ENCODE peak calls at places on chromosomes 13 and 19, in four cellular contexts. One of them, this sample, is unnamed.

GRCh38 chr19:1105873-1106840 is 2.4 kb downstream of the GPX4 start:
- DNase-seq in transverse colon: no peak
- DNase-seq in IMR-90: no peak
- DNase-seq in sigmoid colon: no peak
- DNase-seq in this sample: no peak

GRCh38 chr13:27853871-27854270 is 61.6 kb downstream of the GSX1 start:
- DNase-seq in IMR-90: no peak
- DNase-seq in sigmoid colon: no peak
- DNase-seq in transverse colon: no peak
- DNase-seq in this sample: no peak

GRCh38 chr19:39916236-39916635 is 18.2 kb downstream of the FCGBP start:
- DNase-seq in transverse colon: no peak
- DNase-seq in IMR-90: no peak
- DNase-seq in sigmoid colon: no peak
- DNase-seq in this sample: no peak

GRCh38 chr13:50449465-50449864 is 394.0 kb downstream of the DLEU7 start:
- DNase-seq in IMR-90: no peak
- DNase-seq in sigmoid colon: no peak
- DNase-seq in transverse colon: no peak
- DNase-seq in this sample: no peak

GRCh38 chr13:37067874-37068273 is 8.4 kb upstream of the SUPT20H start:
- DNase-seq in transverse colon: no peak
- DNase-seq in sigmoid colon: no peak
- DNase-seq in IMR-90: no peak
- DNase-seq in this sample: no peak

GRCh38 chr19:30318936-30319335 is 53.2 kb upstream of the ZNF536 start:
- DNase-seq in sigmoid colon: no peak
- DNase-seq in transverse colon: no peak
- DNase-seq in IMR-90: no peak
- DNase-seq in this sample: no peak

GRCh38 chr13:90968510-90968909 is 379.0 kb upstream of the MIR17HG start:
- DNase-seq in IMR-90: no peak
- DNase-seq in transverse colon: no peak
- DNase-seq in sigmoid colon: no peak
- DNase-seq in this sample: peak

GRCh38 chr19:45765365-45766292 is 3.4 kb downstream of the SIX5 start:
- DNase-seq in IMR-90: no peak
- DNase-seq in sigmoid colon: peak
- DNase-seq in transverse colon: no peak
- DNase-seq in this sample: no peak

GRCh38 chr13:39942901-39943273 is 287.4 kb downstream of the COG6 start:
- DNase-seq in IMR-90: peak
- DNase-seq in transverse colon: peak
- DNase-seq in sigmoid colon: peak
- DNase-seq in this sample: peak

GRCh38 chr19:48965806-48966540 is 864 bp downstream of the FTL start:
- DNase-seq in transverse colon: peak
- DNase-seq in sigmoid colon: peak
- DNase-seq in IMR-90: peak
- DNase-seq in this sample: peak

GRCh38 chr19:39407644-39408391 is 1.2 kb downstream of the ZFP36 start:
- DNase-seq in IMR-90: no peak
- DNase-seq in transverse colon: peak
- DNase-seq in sigmoid colon: peak
- DNase-seq in this sample: no peak

GRCh38 chr19:15331419-15332310 is 674 bp downstream of the BRD4 start:
- DNase-seq in IMR-90: no peak
- DNase-seq in transverse colon: peak
- DNase-seq in sigmoid colon: peak
- DNase-seq in this sample: peak

GRCh38 chr19:53867225-53868090 is at the start of gene MYADM:
- DNase-seq in sigmoid colon: peak
- DNase-seq in IMR-90: peak
- DNase-seq in transverse colon: peak
- DNase-seq in this sample: peak

GRCh38 chr19:11587302-11587972 is 9.8 kb upstream of the ZNF627 start:
- DNase-seq in sigmoid colon: peak
- DNase-seq in IMR-90: peak
- DNase-seq in transverse colon: peak
- DNase-seq in this sample: peak

GRCh38 chr19:45047188-45047797 is 8.4 kb downstream of the CLASRP start:
- DNase-seq in transverse colon: no peak
- DNase-seq in IMR-90: no peak
- DNase-seq in sigmoid colon: no peak
- DNase-seq in this sample: no peak

GRCh38 chr13:100588350-100589177 is at the start of gene GGACT:
- DNase-seq in sigmoid colon: peak
- DNase-seq in transverse colon: peak
- DNase-seq in IMR-90: peak
- DNase-seq in this sample: peak

GRCh38 chr19:12721656-12722565 is 1.8 kb downstream of the TNPO2 start:
- DNase-seq in transverse colon: peak
- DNase-seq in sigmoid colon: peak
- DNase-seq in IMR-90: peak
- DNase-seq in this sample: peak

GRCh38 chr13:80706164-80706471 is 365.2 kb upstream of the SPRY2 start:
- DNase-seq in sigmoid colon: no peak
- DNase-seq in transverse colon: no peak
- DNase-seq in IMR-90: no peak
- DNase-seq in this sample: no peak

GRCh38 chr13:43085545-43085944 is 62.2 kb downstream of the DNAJC15 start:
- DNase-seq in transverse colon: no peak
- DNase-seq in IMR-90: peak
- DNase-seq in sigmoid colon: no peak
- DNase-seq in this sample: peak

GRCh38 chr13:113209336-113209879 is at the start of gene CUL4A:
- DNase-seq in IMR-90: peak
- DNase-seq in sigmoid colon: peak
- DNase-seq in transverse colon: peak
- DNase-seq in this sample: peak

DNA sequence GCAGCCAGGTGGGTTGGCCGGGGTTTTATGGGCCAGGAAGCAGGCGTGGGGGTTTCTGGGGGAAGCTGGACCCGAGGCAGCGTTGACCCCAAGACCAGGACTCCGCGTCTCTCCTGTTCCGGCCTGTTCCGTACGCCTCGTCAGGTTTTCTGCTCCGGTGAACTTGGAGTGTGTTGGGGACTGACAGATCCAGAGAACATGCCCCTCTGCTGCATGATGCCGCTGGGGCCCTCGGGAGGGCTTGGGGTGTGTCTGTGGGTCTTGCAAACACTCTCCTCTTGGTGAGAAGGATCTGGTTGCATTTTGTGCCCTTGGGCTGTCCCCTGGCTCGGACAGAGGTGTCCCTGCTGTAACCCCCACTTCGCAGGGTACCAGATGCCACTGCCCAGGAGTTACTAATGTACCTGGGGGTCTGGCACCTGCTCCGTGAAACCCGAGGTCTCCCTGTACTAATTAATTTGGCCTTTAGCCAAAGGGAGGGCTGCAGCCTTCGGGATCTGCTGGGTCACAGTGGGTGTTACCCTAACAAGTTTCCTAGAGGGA is 15.6 kb downstream of the KDM4B start:
- DNase-seq in transverse colon: no peak
- DNase-seq in IMR-90: no peak
- DNase-seq in sigmoid colon: no peak
- DNase-seq in this sample: no peak
- H3K4me3 ChIP-seq in transverse colon: no peak
- H3K4me3 ChIP-seq in IMR-90: no peak
- H3K4me3 ChIP-seq in sigmoid colon: no peak
- H3K4me3 ChIP-seq in this sample: no peak

DNA sequence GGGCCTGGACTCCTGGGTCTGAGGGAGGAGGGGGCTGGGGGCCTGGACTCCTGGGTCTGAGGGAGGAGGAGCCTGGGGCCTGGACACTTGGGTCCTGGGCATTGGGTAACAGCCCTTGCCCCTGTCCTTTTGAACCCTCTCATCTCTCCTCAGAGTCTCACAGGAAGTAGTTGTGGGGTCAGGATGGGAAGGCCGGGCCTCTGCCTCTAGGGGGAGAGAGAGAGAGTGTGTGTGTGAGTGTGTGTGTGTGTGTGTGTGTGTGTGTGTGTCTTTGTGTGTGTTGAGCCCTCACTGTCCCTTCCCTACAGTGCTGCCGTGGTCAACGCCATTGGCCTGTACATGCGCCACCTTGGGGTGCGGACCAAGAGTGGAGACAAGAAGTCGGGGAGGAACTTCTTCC is 10.9 kb downstream of the ARHGEF1 start:
- DNase-seq in IMR-90: peak
- DNase-seq in transverse colon: no peak
- DNase-seq in sigmoid colon: no peak
- DNase-seq in this sample: no peak
- TF ChIP-seq CTCF in IMR-90: peak
- TF ChIP-seq CTCF in transverse colon: no peak
- TF ChIP-seq CTCF in sigmoid colon: no peak
- TF ChIP-seq CTCF in this sample: peak

GRCh38 chr19:17155251-17155650 is 59.9 kb upstream of the USE1 start:
- DNase-seq in transverse colon: no peak
- DNase-seq in sigmoid colon: no peak
- DNase-seq in IMR-90: no peak
- DNase-seq in this sample: no peak
- H3K4me3 ChIP-seq in transverse colon: no peak
- H3K4me3 ChIP-seq in sigmoid colon: no peak
- H3K4me3 ChIP-seq in IMR-90: no peak
- H3K4me3 ChIP-seq in this sample: no peak

GRCh38 chr13:44141725-44142539 is 231.7 kb upstream of the SERP2 start:
- DNase-seq in IMR-90: peak
- DNase-seq in transverse colon: peak
- DNase-seq in sigmoid colon: peak
- DNase-seq in this sample: peak

GRCh38 chr13:44140146-44140545 is 233.5 kb upstream of the SERP2 start:
- DNase-seq in IMR-90: no peak
- DNase-seq in transverse colon: peak
- DNase-seq in sigmoid colon: no peak
- DNase-seq in this sample: no peak

GRCh38 chr13:44142911-44143665 is 230.5 kb upstream of the SERP2 start:
- DNase-seq in transverse colon: no peak
- DNase-seq in IMR-90: peak
- DNase-seq in sigmoid colon: no peak
- DNase-seq in this sample: peak

GRCh38 chr13:44141213-44141724 is 232.4 kb upstream of the SERP2 start:
- DNase-seq in sigmoid colon: no peak
- DNase-seq in transverse colon: no peak
- DNase-seq in IMR-90: no peak
- DNase-seq in this sample: peak

GRCh38 chr13:44142540-44142867 is 231.1 kb upstream of the SERP2 start:
- DNase-seq in transverse colon: no peak
- DNase-seq in sigmoid colon: no peak
- DNase-seq in IMR-90: no peak
- DNase-seq in this sample: no peak
- TF ChIP-seq CTCF in transverse colon: no peak
- TF ChIP-seq CTCF in sigmoid colon: no peak
- TF ChIP-seq CTCF in IMR-90: no peak
- TF ChIP-seq CTCF in this sample: no peak

GRCh38 chr19:18660051-18660910 is 23.2 kb upstream of the CRTC1 start:
- DNase-seq in sigmoid colon: peak
- DNase-seq in transverse colon: peak
- DNase-seq in IMR-90: peak
- DNase-seq in this sample: peak
- H3K4me3 ChIP-seq in sigmoid colon: no peak
- H3K4me3 ChIP-seq in transverse colon: no peak
- H3K4me3 ChIP-seq in IMR-90: no peak
- H3K4me3 ChIP-seq in this sample: no peak

GRCh38 chr19:42176990-42177685 is 40.3 kb downstream of the DEDD2 start:
- DNase-seq in sigmoid colon: peak
- DNase-seq in IMR-90: peak
- DNase-seq in transverse colon: peak
- DNase-seq in this sample: peak
- TF ChIP-seq CTCF in sigmoid colon: no peak
- TF ChIP-seq CTCF in IMR-90: peak
- TF ChIP-seq CTCF in transverse colon: peak
- TF ChIP-seq CTCF in this sample: peak

GRCh38 chr19:47428177-47428894 is 9.0 kb upstream of the MEIS3 start:
- DNase-seq in transverse colon: peak
- DNase-seq in sigmoid colon: peak
- DNase-seq in IMR-90: peak
- DNase-seq in this sample: peak
- H3K4me3 ChIP-seq in transverse colon: no peak
- H3K4me3 ChIP-seq in sigmoid colon: peak
- H3K4me3 ChIP-seq in IMR-90: peak
- H3K4me3 ChIP-seq in this sample: peak

GRCh38 chr19:52692431-52693008 is 42.3 kb downstream of the ZNF611 start:
- DNase-seq in transverse colon: no peak
- DNase-seq in sigmoid colon: no peak
- DNase-seq in IMR-90: no peak
- DNase-seq in this sample: no peak

GRCh38 chr19:52691215-52691610 is 43.6 kb downstream of the ZNF611 start:
- DNase-seq in IMR-90: no peak
- DNase-seq in transverse colon: no peak
- DNase-seq in sigmoid colon: no peak
- DNase-seq in this sample: no peak

GRCh38 chr19:52691737-52692136 is 43.1 kb downstream of the ZNF611 start:
- DNase-seq in sigmoid colon: no peak
- DNase-seq in transverse colon: no peak
- DNase-seq in IMR-90: no peak
- DNase-seq in this sample: no peak

GRCh38 chr19:52689804-52690394 is 44.9 kb downstream of the ZNF611 start:
- DNase-seq in sigmoid colon: peak
- DNase-seq in IMR-90: no peak
- DNase-seq in transverse colon: peak
- DNase-seq in this sample: no peak

GRCh38 chr19:52690395-52691214 is 44.2 kb downstream of the ZNF611 start:
- DNase-seq in transverse colon: peak
- DNase-seq in sigmoid colon: peak
- DNase-seq in IMR-90: peak
- DNase-seq in this sample: peak
- TF ChIP-seq CTCF in transverse colon: no peak
- TF ChIP-seq CTCF in sigmoid colon: peak
- TF ChIP-seq CTCF in IMR-90: no peak
- TF ChIP-seq CTCF in this sample: no peak

GRCh38 chr19:7506385-7507328 is 9.2 kb upstream of the ZNF358 start:
- DNase-seq in sigmoid colon: peak
- DNase-seq in IMR-90: peak
- DNase-seq in transverse colon: peak
- DNase-seq in this sample: peak
- H3K4me3 ChIP-seq in sigmoid colon: no peak
- H3K4me3 ChIP-seq in IMR-90: no peak
- H3K4me3 ChIP-seq in transverse colon: no peak
- H3K4me3 ChIP-seq in this sample: no peak

This sample was measured in astrocyte of the spinal cord.